ENCODE peak calls at places on chromosomes 3 and 15, in five cellular contexts. F is upper lobe of right lung, P is ovary, Q is uterus, O is A549. Y is an unnamed sample.

GRCh38 chr3:115418583-115418982 is 204.7 kb upstream of the GAP43 start:
- DNase-seq in P (no peak), O (no peak), F (no peak), Q (no peak), Y (no peak)

GRCh38 chr15:60337069-60337468 is 60.7 kb downstream of the ANXA2 start:
- DNase-seq in O (no peak), Q (no peak), F (no peak), P (no peak), Y (no peak)

GRCh38 chr15:78000089-78000926 is 77.2 kb downstream of the TBC1D2B start:
- DNase-seq in F (peak), O (peak), Q (peak), P (peak), Y (peak)

GRCh38 chr15:43211336-43211735 is 9.5 kb downstream of the EPB42 start:
- DNase-seq in P (no peak), O (no peak), Q (no peak), F (no peak), Y (no peak)

GRCh38 chr3:187843654-187844053 is 98.4 kb upstream of the BCL6 start:
- DNase-seq in O (no peak), F (no peak), P (no peak), Q (no peak), Y (peak)

GRCh38 chr3:16299746-16300145 is 34.7 kb downstream of the OXNAD1 start:
- DNase-seq in O (no peak), Q (no peak), P (no peak), F (no peak), Y (no peak)

GRCh38 chr3:69290006-69290405 is 95.9 kb downstream of the FRMD4B start:
- DNase-seq in F (no peak), O (no peak), Q (no peak), P (no peak), Y (no peak)

GRCh38 chr15:89743594-89743993 is 7.5 kb downstream of the MESP1 start:
- DNase-seq in P (no peak), O (no peak), F (no peak), Q (no peak), Y (no peak)

GRCh38 chr3:61532739-61533500 is 28.5 kb upstream of the PTPRG start:
- DNase-seq in O (no peak), F (no peak), Q (no peak), P (no peak), Y (no peak)

GRCh38 chr15:49718234-49718633 is 97.4 kb downstream of the DTWD1 start:
- DNase-seq in F (no peak), P (no peak), O (no peak), Q (no peak), Y (no peak)

GRCh38 chr3:22474706-22475470 is 723.9 kb upstream of the ZNF385D start:
- DNase-seq in P (no peak), Q (no peak), O (no peak), F (no peak), Y (no peak)

GRCh38 chr15:98745650-98746374 is 97.5 kb downstream of the IGF1R start:
- DNase-seq in O (no peak), P (no peak), Q (no peak), F (no peak), Y (no peak)

GRCh38 chr3:137347132-137347531 is 389.3 kb downstream of the IL20RB start:
- DNase-seq in O (no peak), Q (no peak), F (no peak), P (no peak), Y (no peak)

GRCh38 chr3:143283432-143284128 is 164.0 kb downstream of the CHST2 start:
- DNase-seq in F (no peak), P (no peak), O (no peak), Q (no peak), Y (no peak)

GRCh38 chr15:64521726-64522164 is 61.4 kb downstream of the ZNF609 start:
- DNase-seq in P (no peak), F (no peak), O (peak), Q (no peak), Y (peak)

GRCh38 chr3:64957639-64958038 is 269.8 kb upstream of the ADAMTS9 start:
- DNase-seq in Q (peak), P (no peak), O (no peak), F (no peak), Y (no peak)

GRCh38 chr15:40075298-40076044 is 33.2 kb downstream of the BMF start:
- DNase-seq in Q (no peak), F (peak), O (no peak), P (no peak), Y (no peak)

GRCh38 chr3:43685921-43686320 is 4.8 kb upstream of the ABHD5 start:
- DNase-seq in Q (no peak), F (no peak), P (no peak), O (no peak), Y (no peak)

GRCh38 chr3:22360977-22361376 is 610.0 kb upstream of the ZNF385D start:
- DNase-seq in Q (no peak), F (no peak), P (no peak), O (no peak), Y (no peak)

GRCh38 chr3:102193255-102193654 is 241.6 kb upstream of the ZPLD1 start:
- DNase-seq in O (no peak), F (no peak), P (no peak), Q (no peak), Y (no peak)

GRCh38 chr3:48414376-48415250 is 15.3 kb downstream of the PLXNB1 start:
- DNase-seq in O (no peak), P (no peak), F (peak), Q (no peak), Y (no peak)

GRCh38 chr3:31448035-31448881 is 84.5 kb upstream of the STT3B start:
- DNase-seq in F (peak), P (no peak), O (no peak), Q (no peak), Y (no peak)

GRCh38 chr3:156626104-156626503 is 48.3 kb upstream of the TIPARP start:
- DNase-seq in F (peak), O (no peak), P (no peak), Q (no peak), Y (no peak)

GRCh38 chr15:101652783-101653430 is 726 bp upstream of the TM2D3 start:
- DNase-seq in F (no peak), P (peak), Q (peak), O (no peak), Y (peak)

GRCh38 chr15:64877435-64877834 is 34.3 kb upstream of the ANKDD1A start:
- DNase-seq in F (peak), P (peak), Q (peak), O (no peak), Y (peak)

GRCh38 chr15:52523192-52523591 is 5.5 kb downstream of the MYO5A start:
- DNase-seq in P (no peak), F (no peak), O (no peak), Q (no peak), Y (no peak)

GRCh38 chr15:85477730-85478129 is 97.3 kb downstream of the AKAP13 start:
- DNase-seq in P (no peak), O (peak), Q (no peak), F (no peak), Y (no peak)

GRCh38 chr15:57224664-57225063 is 151.6 kb upstream of the CGNL1 start:
- DNase-seq in Q (no peak), P (no peak), F (no peak), O (no peak), Y (no peak)

GRCh38 chr15:62392411-62392810 is 227.3 kb upstream of the C2CD4B start:
- DNase-seq in P (peak), Q (no peak), F (no peak), O (no peak), Y (no peak)

GRCh38 chr15:42577514-42578031 is 2.2 kb downstream of the STARD9 start:
- DNase-seq in Q (no peak), F (no peak), O (no peak), P (no peak), Y (peak)

GRCh38 chr3:27802849-27803248 is 80.7 kb upstream of the EOMES start:
- DNase-seq in F (no peak), O (no peak), P (no peak), Q (no peak), Y (no peak)

GRCh38 chr15:41464889-41465580 is 28.6 kb upstream of the ITPKA start:
- DNase-seq in Q (no peak), O (no peak), F (no peak), P (no peak), Y (peak)

GRCh38 chr15:45375836-45376235 is 2.5 kb downstream of the GATM start:
- DNase-seq in O (no peak), Q (no peak), P (no peak), F (no peak), Y (no peak)
- H3K27ac ChIP-seq in O (no peak), Q (no peak), P (no peak), F (no peak), Y (no peak)

GRCh38 chr15:58327958-58328357 is 103.8 kb upstream of the LIPC start:
- DNase-seq in O (no peak), P (no peak), F (no peak), Q (no peak), Y (no peak)

GRCh38 chr15:58331562-58331902 is 100.3 kb upstream of the LIPC start:
- DNase-seq in F (no peak), Q (no peak), O (no peak), P (no peak), Y (no peak)

GRCh38 chr15:58330836-58331561 is 100.8 kb upstream of the LIPC start:
- DNase-seq in O (no peak), Q (no peak), P (no peak), F (no peak), Y (no peak)

GRCh38 chr15:58330468-58330793 is 101.4 kb upstream of the LIPC start:
- DNase-seq in P (no peak), O (no peak), F (no peak), Q (no peak), Y (no peak)

GRCh38 chr15:58329781-58330467 is 101.9 kb upstream of the LIPC start:
- DNase-seq in F (no peak), Q (no peak), O (no peak), P (no peak), Y (peak)
- H3K27ac ChIP-seq in F (no peak), Q (no peak), O (peak), P (no peak), Y (no peak)

GRCh38 chr15:31238906-31239305 is 87.7 kb upstream of the KLF13 start:
- DNase-seq in O (no peak), P (no peak), F (peak), Q (no peak), Y (no peak)

GRCh38 chr15:31245135-31245689 is 81.4 kb upstream of the KLF13 start:
- DNase-seq in P (no peak), F (peak), O (no peak), Q (no peak), Y (no peak)

GRCh38 chr15:31239409-31239808 is 87.2 kb upstream of the KLF13 start:
- DNase-seq in Q (no peak), F (peak), O (no peak), P (no peak), Y (no peak)

GRCh38 chr15:31243895-31244294 is 82.7 kb upstream of the KLF13 start:
- DNase-seq in P (no peak), F (no peak), Q (no peak), O (no peak), Y (no peak)

GRCh38 chr15:31241888-31242287 is 84.7 kb upstream of the KLF13 start:
- DNase-seq in O (no peak), Q (no peak), F (no peak), P (no peak), Y (no peak)
- H3K27ac ChIP-seq in O (no peak), Q (no peak), F (no peak), P (no peak), Y (no peak)

GRCh38 chr15:67106764-67107013 is 41.3 kb downstream of the SMAD3 start:
- DNase-seq in Q (no peak), P (no peak), F (no peak), O (no peak), Y (no peak)
- H3K27ac ChIP-seq in Q (peak), P (no peak), F (peak), O (peak), Y (no peak)

GRCh38 chr3:129180461-129180860 is 3.2 kb downstream of the CNBP start:
- DNase-seq in Q (no peak), P (no peak), O (no peak), F (no peak), Y (no peak)
- H3K27ac ChIP-seq in Q (peak), P (no peak), O (no peak), F (peak), Y (peak)